ENCODE peak calls at places on chromosomes 1 and 21, in nine cellular contexts. O is Peyer's patch, F is AG10803, J is IMR-90, K is right cardiac atrium, B is astrocyte of the spinal cord, W is suprapubic skin, Y is tibial artery, C is heart right ventricle. I is an unnamed sample.

GRCh38 chr21:26850116-26850643 is 5.0 kb upstream of the ADAMTS1 start:
- DNase-seq in W (no peak), F (peak; percentile 50), Y (no peak), K (no peak), J (peak; percentile 59), C (no peak), O (no peak), B (peak; percentile 81), I (no peak)

GRCh38 chr1:22619252-22619651 is 17.2 kb upstream of the C1QA start:
- DNase-seq in W (no peak), K (no peak), J (no peak), Y (no peak), C (no peak), B (no peak), O (no peak), F (no peak), I (no peak)

GRCh38 chr1:58782308-58783089 is 1.3 kb downstream of the JUN start:
- DNase-seq in C (peak; percentile 68), K (peak; percentile 84), J (peak; percentile 22), W (peak; percentile 85), O (peak; percentile 86), F (peak; percentile 48), B (no peak), Y (peak; percentile 83), I (peak; percentile 53)

GRCh38 chr1:13540871-13541270 is 27.1 kb upstream of the LRRC38 start:
- DNase-seq in J (no peak), O (no peak), C (peak; percentile 45), K (peak; percentile 59), Y (no peak), B (no peak), W (no peak), F (no peak), I (no peak)

GRCh38 chr1:36829951-36830350 is 204.4 kb downstream of the GRIK3 start:
- DNase-seq in O (no peak), K (no peak), C (no peak), W (no peak), Y (no peak), B (no peak), F (no peak), J (no peak), I (no peak)

GRCh38 chr1:75861831-75862230 is 65.1 kb downstream of the MSH4 start:
- DNase-seq in B (no peak), F (no peak), Y (no peak), J (no peak), C (no peak), K (no peak), O (no peak), W (no peak), I (no peak)

GRCh38 chr1:206521002-206521585 is 13.8 kb downstream of the RASSF5 start:
- DNase-seq in W (no peak), F (no peak), K (no peak), C (no peak), B (no peak), J (no peak), O (no peak), Y (no peak), I (no peak)

GRCh38 chr1:113912594-113913311 is 7.6 kb downstream of the DCLRE1B start:
- DNase-seq in O (no peak), F (peak; percentile 93), C (peak; percentile 60), K (peak; percentile 77), J (peak; percentile 88), B (peak; percentile 48), W (no peak), Y (no peak), I (no peak)

GRCh38 chr1:189774721-189775287 is 702.9 kb downstream of the BRINP3 start:
- DNase-seq in O (no peak), C (no peak), K (no peak), Y (no peak), J (no peak), B (no peak), W (no peak), F (no peak), I (no peak)

GRCh38 chr1:118136511-118136937 is 48.5 kb downstream of the SPAG17 start:
- DNase-seq in O (no peak), F (peak; percentile 86), W (no peak), J (peak; percentile 90), C (no peak), K (peak; percentile 55), B (peak; percentile 62), Y (no peak), I (peak; percentile 63)

GRCh38 chr1:54272772-54273091 is 72.8 kb downstream of the MRPL37 start:
- DNase-seq in K (no peak), B (no peak), Y (no peak), O (no peak), J (no peak), F (no peak), W (no peak), C (no peak), I (no peak)

GRCh38 chr1:245917403-245917802 is 589.7 kb downstream of the SMYD3 start:
- DNase-seq in K (no peak), Y (no peak), W (no peak), O (no peak), J (no peak), B (no peak), C (no peak), F (no peak), I (no peak)

GRCh38 chr21:17848228-17848627 is 29.1 kb upstream of the C21orf91 start:
- DNase-seq in J (peak; percentile 97), W (no peak), O (peak; percentile 58), C (no peak), K (no peak), Y (peak; percentile 66), F (peak; percentile 92), B (peak; percentile 97), I (peak; percentile 70)

GRCh38 chr1:224339422-224340033 is 9.6 kb upstream of the NVL start:
- DNase-seq in J (no peak), F (no peak), C (no peak), B (no peak), Y (no peak), K (no peak), O (no peak), W (no peak), I (no peak)

GRCh38 chr1:66022904-66023620 is 230.4 kb downstream of the PDE4B start:
- DNase-seq in B (peak; percentile 26), F (peak; percentile 10), J (peak; percentile 18), O (no peak), K (no peak), Y (no peak), C (no peak), W (no peak), I (no peak)

GRCh38 chr1:9539829-9540550 is 725 bp downstream of the SLC25A33 start:
- DNase-seq in K (peak; percentile 81), O (peak; percentile 69), J (peak; percentile 21), Y (peak; percentile 73), B (peak; percentile 59), C (peak; percentile 58), F (peak; percentile 46), W (no peak), I (peak; percentile 76)

GRCh38 chr1:230119340-230119739 is 52.3 kb downstream of the GALNT2 start:
- DNase-seq in O (no peak), Y (no peak), W (no peak), K (no peak), F (no peak), J (no peak), C (no peak), B (no peak), I (no peak)

GRCh38 chr1:230122361-230123279 is 55.6 kb downstream of the GALNT2 start:
- DNase-seq in C (no peak), B (no peak), Y (no peak), J (no peak), K (no peak), O (no peak), F (no peak), W (no peak), I (no peak)

GRCh38 chr1:230120289-230120948 is 53.4 kb downstream of the GALNT2 start:
- DNase-seq in Y (no peak), F (no peak), O (no peak), B (no peak), C (peak; percentile 56), K (peak; percentile 84), J (no peak), W (peak; percentile 89), I (no peak)

GRCh38 chr1:230121950-230122349 is 54.9 kb downstream of the GALNT2 start:
- DNase-seq in O (no peak), W (no peak), J (no peak), Y (no peak), F (no peak), B (no peak), K (no peak), C (no peak), I (no peak)

DNA sequence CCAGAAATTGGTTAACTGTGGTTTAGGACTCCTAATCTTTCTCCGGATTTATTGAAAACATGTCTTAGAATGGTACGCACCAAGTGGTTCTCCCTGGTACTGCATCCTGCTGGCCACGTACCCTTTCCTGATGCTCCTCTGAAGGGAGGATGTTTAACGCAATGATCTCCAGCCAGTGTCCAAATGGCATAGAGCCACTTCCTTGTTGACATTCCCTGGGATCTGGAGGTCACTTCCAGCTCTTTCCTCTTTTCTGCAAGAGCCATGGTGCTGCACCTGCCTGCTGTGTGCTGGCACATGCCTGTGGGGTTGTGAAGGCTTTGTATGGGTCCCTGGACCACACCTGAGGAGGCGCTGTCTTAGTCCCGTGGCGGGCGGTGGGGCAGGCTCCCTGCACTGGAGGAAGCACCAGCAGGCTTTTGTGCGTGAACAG is 53.9 kb downstream of the GALNT2 start:
- DNase-seq in O (peak; percentile 75), J (no peak), F (peak; percentile 32), W (no peak), Y (no peak), K (no peak), B (no peak), C (no peak), I (no peak)
- H3K4me3 ChIP-seq in O (no peak overlapping the region), J (no peak overlapping the region), F (no peak overlapping the region), W (peak overlapping the region; percentile 17), Y (no peak overlapping the region), K (no peak overlapping the region), B (no peak overlapping the region), C (no peak overlapping the region), I (no peak overlapping the region)

DNA sequence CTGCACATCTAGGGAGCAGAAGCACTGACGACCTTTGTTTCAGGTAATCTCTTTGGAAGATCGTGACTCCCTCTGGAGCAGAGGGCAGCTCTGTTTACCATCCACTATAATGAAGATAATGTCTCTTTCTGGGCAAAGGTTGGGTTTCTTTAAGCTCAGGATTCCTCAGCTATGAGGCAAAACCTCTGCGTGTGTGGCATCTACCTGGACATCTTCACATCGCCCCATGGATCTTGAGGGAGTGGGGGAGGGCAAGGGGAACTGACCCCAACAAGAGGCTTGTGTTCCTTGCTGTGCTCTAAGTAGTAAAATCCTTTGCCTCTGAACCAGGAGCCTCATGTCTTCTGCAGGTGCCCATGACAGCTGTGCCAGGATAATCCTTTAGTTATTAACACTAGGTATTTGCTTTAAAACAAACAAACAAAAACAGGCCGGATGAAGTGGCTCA is 19.6 kb downstream of the SPATA45 start:
- DNase-seq in F (no peak), W (no peak), K (no peak), J (no peak), C (no peak), O (peak; percentile 68), B (no peak), Y (no peak), I (no peak)
- H3K4me3 ChIP-seq in F (no peak overlapping the region), W (no peak overlapping the region), K (no peak overlapping the region), J (no peak overlapping the region), C (no peak overlapping the region), O (no peak overlapping the region), B (no peak overlapping the region), Y (no peak overlapping the region), I (no peak overlapping the region)

GRCh38 chr1:225479996-225480720 is 52.3 kb upstream of the LBR start:
- DNase-seq in O (no peak), C (no peak), F (no peak), Y (peak; percentile 44), J (no peak), W (peak; percentile 35), B (no peak), K (no peak), I (no peak)
- H3K4me3 ChIP-seq in O (no peak overlapping the region), C (no peak overlapping the region), F (no peak overlapping the region), Y (no peak overlapping the region), J (no peak overlapping the region), W (no peak overlapping the region), B (no peak overlapping the region), K (no peak overlapping the region), I (no peak overlapping the region)

GRCh38 chr1:209529233-209529632 is 54.3 kb upstream of the CAMK1G start:
- DNase-seq in F (no peak), J (no peak), Y (no peak), O (no peak), C (no peak), B (no peak), K (no peak), W (no peak), I (no peak)
- H3K4me3 ChIP-seq in F (no peak overlapping the region), J (no peak overlapping the region), Y (no peak overlapping the region), O (no peak overlapping the region), C (no peak overlapping the region), B (no peak overlapping the region), K (no peak overlapping the region), W (no peak overlapping the region), I (no peak overlapping the region)

I was measured in SJSA1.